ENCODE peak calls at places on chromosomes 6 and 20, in five cellular contexts. One of them, this sample, is unnamed.

GRCh38 chr20:10061641-10062040 is 26.9 kb downstream of the ANKEF1 start:
- DNase-seq in GM12878: no peak
- DNase-seq in HepG2: no peak
- DNase-seq in K562: no peak
- DNase-seq in H1: no peak
- DNase-seq in this sample: no peak

GRCh38 chr6:2764610-2765165 is 505 bp upstream of the WRNIP1 start:
- DNase-seq in K562: peak
- DNase-seq in HepG2: peak
- DNase-seq in GM12878: no peak
- DNase-seq in H1: peak
- DNase-seq in this sample: no peak

GRCh38 chr20:8005033-8005432 is 14.5 kb downstream of the TMX4 start:
- DNase-seq in HepG2: no peak
- DNase-seq in H1: no peak
- DNase-seq in GM12878: no peak
- DNase-seq in K562: no peak
- DNase-seq in this sample: no peak

GRCh38 chr20:11454966-11455799 is 462.5 kb upstream of the BTBD3 start:
- DNase-seq in K562: no peak
- DNase-seq in H1: no peak
- DNase-seq in GM12878: no peak
- DNase-seq in HepG2: no peak
- DNase-seq in this sample: peak

GRCh38 chr20:45345104-45345936 is 2.9 kb downstream of the SDC4 start:
- DNase-seq in HepG2: no peak
- DNase-seq in GM12878: no peak
- DNase-seq in H1: no peak
- DNase-seq in K562: no peak
- DNase-seq in this sample: no peak

GRCh38 chr6:150336299-150336698 is 32.5 kb upstream of the IYD start:
- DNase-seq in H1: no peak
- DNase-seq in K562: no peak
- DNase-seq in HepG2: no peak
- DNase-seq in GM12878: peak
- DNase-seq in this sample: peak

GRCh38 chr6:74050921-74051320 is 354.9 kb downstream of the CD109 start:
- DNase-seq in H1: no peak
- DNase-seq in HepG2: no peak
- DNase-seq in K562: no peak
- DNase-seq in GM12878: no peak
- DNase-seq in this sample: no peak

GRCh38 chr6:159728552-159728951 is 1.2 kb downstream of the WTAP start:
- DNase-seq in H1: no peak
- DNase-seq in GM12878: no peak
- DNase-seq in HepG2: no peak
- DNase-seq in K562: no peak
- DNase-seq in this sample: no peak

GRCh38 chr6:3540980-3541379 is 84.1 kb upstream of the SLC22A23 start:
- DNase-seq in H1: peak
- DNase-seq in GM12878: no peak
- DNase-seq in K562: no peak
- DNase-seq in HepG2: no peak
- DNase-seq in this sample: no peak

GRCh38 chr6:135331002-135331401 is 149.9 kb downstream of the MYB start:
- DNase-seq in K562: no peak
- DNase-seq in H1: no peak
- DNase-seq in HepG2: no peak
- DNase-seq in GM12878: peak
- DNase-seq in this sample: no peak

GRCh38 chr6:113855500-113856010 is 1.6 kb upstream of the MARCKS start:
- DNase-seq in K562: no peak
- DNase-seq in HepG2: no peak
- DNase-seq in GM12878: no peak
- DNase-seq in H1: peak
- DNase-seq in this sample: no peak

GRCh38 chr20:16864069-16864468 is 115.9 kb downstream of the OTOR start:
- DNase-seq in H1: no peak
- DNase-seq in HepG2: no peak
- DNase-seq in GM12878: peak
- DNase-seq in K562: no peak
- DNase-seq in this sample: no peak

GRCh38 chr6:90127589-90127988 is 169.1 kb downstream of the BACH2 start:
- DNase-seq in HepG2: no peak
- DNase-seq in K562: no peak
- DNase-seq in GM12878: no peak
- DNase-seq in H1: no peak
- DNase-seq in this sample: no peak

GRCh38 chr6:40419377-40419776 is 167.8 kb downstream of the LRFN2 start:
- DNase-seq in HepG2: no peak
- DNase-seq in GM12878: no peak
- DNase-seq in K562: no peak
- DNase-seq in H1: no peak
- DNase-seq in this sample: no peak

GRCh38 chr20:57326667-57327455 is 2.7 kb upstream of the SPO11 start:
- DNase-seq in H1: peak
- DNase-seq in GM12878: no peak
- DNase-seq in HepG2: no peak
- DNase-seq in K562: no peak
- DNase-seq in this sample: peak

GRCh38 chr20:58081842-58082241 is 146.6 kb downstream of the ANKRD60 start:
- DNase-seq in GM12878: no peak
- DNase-seq in HepG2: no peak
- DNase-seq in H1: no peak
- DNase-seq in K562: no peak
- DNase-seq in this sample: no peak

GRCh38 chr20:20096421-20096820 is 44.1 kb downstream of the CFAP61 start:
- DNase-seq in HepG2: no peak
- DNase-seq in K562: no peak
- DNase-seq in H1: no peak
- DNase-seq in GM12878: no peak
- DNase-seq in this sample: no peak

GRCh38 chr20:41540459-41540858 is 77.7 kb downstream of the CHD6 start:
- DNase-seq in HepG2: peak
- DNase-seq in GM12878: no peak
- DNase-seq in H1: no peak
- DNase-seq in K562: no peak
- DNase-seq in this sample: no peak

GRCh38 chr20:47125553-47126373 is 230.7 kb downstream of the ZMYND8 start:
- DNase-seq in H1: no peak
- DNase-seq in HepG2: no peak
- DNase-seq in K562: no peak
- DNase-seq in GM12878: no peak
- DNase-seq in this sample: no peak

GRCh38 chr6:36028088-36028886 is 679 bp downstream of the MAPK14 start:
- DNase-seq in H1: peak
- DNase-seq in HepG2: peak
- DNase-seq in GM12878: no peak
- DNase-seq in K562: no peak
- DNase-seq in this sample: no peak

GRCh38 chr6:98924647-98925046 is 23.1 kb downstream of the FBXL4 start:
- DNase-seq in GM12878: no peak
- DNase-seq in K562: no peak
- DNase-seq in HepG2: no peak
- DNase-seq in H1: no peak
- DNase-seq in this sample: no peak

GRCh38 chr6:165654144-165654543 is 8.9 kb downstream of the PDE10A start:
- DNase-seq in GM12878: no peak
- DNase-seq in H1: no peak
- DNase-seq in K562: no peak
- DNase-seq in HepG2: no peak
- DNase-seq in this sample: no peak

GRCh38 chr20:51769941-51770615 is 1.9 kb upstream of the ATP9A start:
- DNase-seq in H1: no peak
- DNase-seq in K562: no peak
- DNase-seq in HepG2: no peak
- DNase-seq in GM12878: no peak
- DNase-seq in this sample: no peak

GRCh38 chr20:51772236-51772635 is 4.0 kb upstream of the ATP9A start:
- DNase-seq in H1: no peak
- DNase-seq in HepG2: no peak
- DNase-seq in K562: no peak
- DNase-seq in GM12878: no peak
- DNase-seq in this sample: no peak

GRCh38 chr20:51767867-51768758 is at the start of gene ATP9A:
- DNase-seq in GM12878: no peak
- DNase-seq in H1: peak
- DNase-seq in HepG2: no peak
- DNase-seq in K562: no peak
- DNase-seq in this sample: no peak

GRCh38 chr20:51767018-51767866 is 948 bp downstream of the ATP9A start:
- DNase-seq in GM12878: no peak
- DNase-seq in K562: peak
- DNase-seq in HepG2: peak
- DNase-seq in H1: peak
- DNase-seq in this sample: peak

DNA sequence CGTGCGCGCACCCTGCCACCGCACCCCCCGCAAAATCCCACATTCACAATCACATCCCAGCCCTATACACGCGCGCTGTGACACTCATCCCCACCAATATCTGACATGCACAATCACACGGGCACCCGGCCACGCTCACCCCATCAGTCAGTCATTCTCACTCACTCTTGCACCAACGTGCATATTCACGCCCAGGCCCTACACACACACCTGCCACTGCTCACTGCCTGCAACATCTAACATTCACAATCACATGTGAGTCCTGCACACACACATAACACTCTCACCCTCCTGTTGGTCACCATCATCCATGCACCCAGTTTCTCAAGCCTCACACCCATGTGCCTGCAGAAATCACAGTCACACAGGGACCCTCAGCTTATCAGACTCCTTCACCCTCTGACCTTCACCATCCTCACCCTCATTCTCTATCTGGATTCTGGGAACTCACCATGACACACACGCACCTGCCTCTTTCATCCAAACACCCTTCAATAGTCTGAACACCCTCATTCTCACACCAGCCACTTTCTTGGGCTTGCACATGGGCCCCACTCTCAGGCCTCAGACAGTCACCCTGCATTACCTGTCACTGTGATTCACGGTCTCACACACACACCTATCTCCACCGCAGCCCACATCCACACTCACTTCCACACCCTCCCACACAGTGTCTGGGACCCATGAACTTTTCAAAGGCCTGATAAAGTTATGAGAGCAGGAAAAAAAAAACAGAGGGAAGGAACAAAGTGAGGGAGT is 748 bp upstream of the ATP9A start:
- DNase-seq in H1: no peak
- DNase-seq in HepG2: no peak
- DNase-seq in GM12878: no peak
- DNase-seq in K562: no peak
- DNase-seq in this sample: no peak
- TF ChIP-seq SRF in H1: no peak
- TF ChIP-seq SRF in HepG2: no peak
- TF ChIP-seq SRF in GM12878: no peak
- TF ChIP-seq SRF in K562: no peak
- TF ChIP-seq SRF in this sample: no peak

DNA sequence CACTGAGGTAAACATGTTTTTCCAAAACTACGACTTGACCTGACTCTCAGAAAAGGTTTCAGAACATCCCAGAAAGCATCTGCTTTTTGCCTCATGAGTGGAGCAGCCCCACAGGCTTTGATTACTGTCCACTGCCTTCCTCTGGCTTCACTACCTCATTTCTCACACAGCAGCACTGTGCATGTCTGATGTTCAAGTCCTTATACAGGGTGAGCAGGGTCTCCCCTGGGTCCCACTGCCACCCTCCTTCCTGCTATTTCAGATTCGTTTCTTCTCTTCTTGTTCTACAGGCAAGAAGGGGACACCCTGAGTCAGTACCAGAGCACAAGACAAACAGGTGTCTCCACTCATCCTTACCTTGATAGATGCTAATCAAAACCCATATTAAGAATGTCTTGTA is 64.7 kb upstream of the NFATC2 start:
- DNase-seq in H1: no peak
- DNase-seq in GM12878: no peak
- DNase-seq in K562: no peak
- DNase-seq in HepG2: no peak
- DNase-seq in this sample: no peak
- TF ChIP-seq SRF in H1: no peak
- TF ChIP-seq SRF in GM12878: no peak
- TF ChIP-seq SRF in K562: no peak
- TF ChIP-seq SRF in HepG2: no peak
- TF ChIP-seq SRF in this sample: no peak

DNA sequence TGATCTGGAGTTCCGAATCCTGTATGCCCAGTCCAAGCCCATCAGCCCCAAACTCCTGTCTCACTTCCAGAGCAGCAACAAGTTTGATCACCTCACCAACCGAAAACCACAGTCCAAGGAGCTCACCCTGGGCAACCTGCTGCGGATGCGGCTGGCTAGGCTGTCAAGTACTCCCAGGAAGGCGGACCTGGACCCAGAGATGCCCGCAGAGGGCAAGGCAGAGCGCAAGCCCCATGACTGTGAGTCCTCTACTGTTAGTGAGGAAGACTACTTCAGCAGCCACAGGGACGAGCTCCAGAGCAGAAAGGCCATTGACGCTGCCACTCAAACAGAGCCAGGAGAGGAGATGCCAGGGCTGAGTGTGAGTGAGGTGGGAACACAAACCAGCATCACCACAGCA is 10.5 kb upstream of the DHX35 start:
- DNase-seq in K562: no peak
- DNase-seq in HepG2: no peak
- DNase-seq in H1: no peak
- DNase-seq in GM12878: no peak
- DNase-seq in this sample: no peak
- TF ChIP-seq SRF in K562: no peak
- TF ChIP-seq SRF in HepG2: no peak
- TF ChIP-seq SRF in H1: no peak
- TF ChIP-seq SRF in GM12878: no peak
- TF ChIP-seq SRF in this sample: no peak

DNA sequence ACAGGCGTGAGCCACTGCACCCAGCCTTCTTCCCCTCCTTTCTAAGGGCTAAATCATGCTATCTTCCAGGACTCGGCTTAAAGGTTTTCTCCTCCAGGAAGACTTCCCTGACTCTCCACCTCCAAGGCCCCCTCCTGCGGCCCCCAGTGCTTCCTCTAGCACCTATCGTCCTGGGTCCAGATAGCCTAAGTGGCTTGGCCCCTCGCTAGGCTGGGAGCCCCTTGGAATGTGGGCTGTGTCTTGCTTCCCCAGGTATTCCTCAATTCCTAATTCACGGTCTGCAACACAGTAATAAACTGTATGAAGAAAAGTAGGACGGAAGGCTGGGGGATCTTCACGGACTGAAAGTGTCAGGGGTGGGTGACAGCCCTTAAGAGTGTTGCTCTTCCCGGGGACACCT is 36.7 kb downstream of the PIM1 start:
- DNase-seq in K562: no peak
- DNase-seq in H1: no peak
- DNase-seq in HepG2: no peak
- DNase-seq in GM12878: no peak
- DNase-seq in this sample: no peak
- TF ChIP-seq SRF in K562: no peak
- TF ChIP-seq SRF in H1: no peak
- TF ChIP-seq SRF in HepG2: no peak
- TF ChIP-seq SRF in GM12878: no peak
- TF ChIP-seq SRF in this sample: no peak